ENCODE peak calls at places on chromosomes 7 and 10, in eight cellular contexts. H is iPS DF 6.9; I is naive thymus-derived CD8-positive, alpha-beta T cell; F is suprapubic skin; B is brain microvascular endothelial cell; M is EL; G is activated T-helper 9 cell treated with anti-CD3 and anti-CD28 coated beads, Interleukin-2, amount 50 U/mL, for 16 hours; O is CD4-positive, alpha-beta memory T cell. P is an unnamed sample.

GRCh38 chr7:93432130-93432529 is 142.4 kb downstream of the CALCR start:
- DNase-seq in H (no peak), I (no peak), F (no peak), B (no peak), M (no peak), G (no peak), O (no peak), P (no peak)

GRCh38 chr10:46104071-46104585 is 58.1 kb upstream of the MSMB start:
- DNase-seq in H (no peak), I (no peak), F (peak; percentile 18), B (no peak), M (no peak), G (no peak), O (no peak), P (no peak)

GRCh38 chr7:107208046-107208458 is 39.2 kb downstream of the HBP1 start:
- DNase-seq in H (no peak), I (no peak), F (no peak), B (peak; percentile 6), M (no peak), G (no peak), O (no peak), P (no peak)

GRCh38 chr10:70528726-70529362 is 50.3 kb downstream of the PALD1 start:
- DNase-seq in H (peak; percentile 39), I (no peak), F (no peak), B (peak; percentile 67), M (peak; percentile 72), G (no peak), O (no peak), P (no peak)

GRCh38 chr7:10940748-10941358 is 32.8 kb upstream of the PHF14 start:
- DNase-seq in H (no peak), I (peak; percentile 20), F (no peak), B (no peak), M (no peak), G (no peak), O (peak; percentile 39), P (no peak)

GRCh38 chr10:12327476-12327875 is 21.9 kb upstream of the CAMK1D start:
- DNase-seq in H (no peak), I (no peak), F (no peak), B (no peak), M (no peak), G (no peak), O (no peak), P (no peak)

GRCh38 chr10:87987206-87987605 is 123.8 kb downstream of the PTEN start:
- DNase-seq in H (no peak), I (no peak), F (no peak), B (no peak), M (no peak), G (no peak), O (no peak), P (no peak)

GRCh38 chr7:43825391-43825808 is 43.9 kb downstream of the MRPS24 start:
- DNase-seq in H (no peak), I (no peak), F (no peak), B (no peak), M (no peak), G (no peak), O (no peak), P (no peak)

GRCh38 chr10:78371118-78371517 is 337.5 kb downstream of the RPS24 start:
- DNase-seq in H (no peak), I (no peak), F (no peak), B (no peak), M (no peak), G (no peak), O (no peak), P (no peak)

GRCh38 chr10:104120061-104120460 is 1.9 kb upstream of the SFR1 start:
- DNase-seq in H (no peak), I (no peak), F (no peak), B (no peak), M (no peak), G (no peak), O (no peak), P (no peak)

GRCh38 chr10:21292763-21293517 is 232.5 kb downstream of the SKIDA1 start:
- DNase-seq in H (no peak), I (no peak), F (peak; percentile 84), B (peak; percentile 98), M (peak; percentile 98), G (no peak), O (no peak), P (no peak)

GRCh38 chr10:44312401-44312800 is 72.5 kb downstream of the CXCL12 start:
- DNase-seq in H (no peak), I (no peak), F (no peak), B (no peak), M (no peak), G (no peak), O (no peak), P (no peak)

GRCh38 chr7:46627038-46627315 is 705.9 kb upstream of the IGFBP3 start:
- DNase-seq in H (no peak), I (no peak), F (no peak), B (peak; percentile 65), M (peak; percentile 8), G (no peak), O (no peak), P (no peak)

GRCh38 chr7:100897111-100897608 is 1.5 kb upstream of the ACHE start:
- DNase-seq in H (no peak), I (peak; percentile 63), F (no peak), B (no peak), M (peak; percentile 22), G (no peak), O (peak; percentile 35), P (peak; percentile 30)

GRCh38 chr10:60384708-60385398 is 4.8 kb downstream of the ANK3 start:
- DNase-seq in H (no peak), I (no peak), F (no peak), B (peak; percentile 90), M (peak; percentile 99), G (no peak), O (no peak), P (no peak)

GRCh38 chr7:40526951-40527350 is 392.1 kb downstream of the SUGCT start:
- DNase-seq in H (no peak), I (no peak), F (no peak), B (no peak), M (no peak), G (no peak), O (no peak), P (no peak)

GRCh38 chr7:80841566-80842478 is 77.0 kb downstream of the SEMA3C start:
- DNase-seq in H (no peak), I (no peak), F (no peak), B (no peak), M (no peak), G (no peak), O (no peak), P (no peak)

GRCh38 chr7:19069842-19070241 is 47.6 kb downstream of the TWIST1 start:
- DNase-seq in H (no peak), I (no peak), F (no peak), B (no peak), M (peak; percentile 26), G (no peak), O (no peak), P (no peak)

GRCh38 chr10:14369881-14370280 is 39.2 kb upstream of the FRMD4A start:
- DNase-seq in H (no peak), I (no peak), F (no peak), B (no peak), M (no peak), G (no peak), O (no peak), P (no peak)

GRCh38 chr7:150351587-150352194 is 10.3 kb upstream of the RARRES2 start:
- DNase-seq in H (no peak), I (no peak), F (no peak), B (no peak), M (no peak), G (no peak), O (no peak), P (no peak)

GRCh38 chr7:133550145-133550544 is 297.3 kb downstream of the EXOC4 start:
- DNase-seq in H (no peak), I (no peak), F (no peak), B (no peak), M (no peak), G (no peak), O (no peak), P (no peak)

GRCh38 chr7:70285176-70285575 is 686.9 kb downstream of the AUTS2 start:
- DNase-seq in H (no peak), I (no peak), F (no peak), B (no peak), M (no peak), G (no peak), O (no peak), P (no peak)

GRCh38 chr7:44433255-44434022 is 57.0 kb downstream of the NUDCD3 start:
- DNase-seq in H (no peak), I (no peak), F (no peak), B (no peak), M (no peak), G (no peak), O (no peak), P (no peak)

GRCh38 chr7:72336887-72337821 is 75.0 kb downstream of the CALN1 start:
- DNase-seq in H (no peak), I (no peak), F (no peak), B (no peak), M (no peak), G (no peak), O (no peak), P (no peak)

GRCh38 chr7:87413951-87414381 is 61.5 kb downstream of the ABCB4 start:
- DNase-seq in H (no peak), I (no peak), F (no peak), B (peak; percentile 25), M (peak; percentile 60), G (no peak), O (no peak), P (no peak)

GRCh38 chr7:134907639-134908038 is 78.7 kb upstream of the AGBL3 start:
- DNase-seq in H (no peak), I (no peak), F (no peak), B (no peak), M (no peak), G (no peak), O (no peak), P (no peak)

GRCh38 chr10:49140306-49141175 is 6.7 kb upstream of the FAM170B start:
- DNase-seq in H (no peak), I (no peak), F (no peak), B (no peak), M (peak; percentile 40), G (no peak), O (no peak), P (no peak)

GRCh38 chr7:101330011-101330484 is 8.4 kb upstream of the IFT22 start:
- DNase-seq in H (no peak), I (no peak), F (no peak), B (no peak), M (no peak), G (no peak), O (no peak), P (no peak)

GRCh38 chr10:21526952-21527633 is 1.6 kb upstream of the SKIDA1 start:
- DNase-seq in H (no peak), I (peak; percentile 37), F (no peak), B (peak; percentile 42), M (peak; percentile 73), G (peak; percentile 47), O (peak; percentile 34), P (peak; percentile 46)

GRCh38 chr10:84900141-84900540 is 571.8 kb downstream of the CCSER2 start:
- DNase-seq in H (no peak), I (no peak), F (no peak), B (no peak), M (no peak), G (no peak), O (no peak), P (no peak)

GRCh38 chr7:105890290-105890997 is 14.0 kb upstream of the ATXN7L1 start:
- DNase-seq in H (no peak), I (no peak), F (no peak), B (peak; percentile 16), M (peak; percentile 12), G (no peak), O (no peak), P (peak; percentile 16)

GRCh38 chr7:158706273-158706704 is 1.7 kb upstream of the NCAPG2 start:
- DNase-seq in H (no peak), I (no peak), F (no peak), B (no peak), M (no peak), G (no peak), O (no peak), P (no peak)

GRCh38 chr7:131068604-131069021 is 259.1 kb upstream of the MKLN1 start:
- DNase-seq in H (no peak), I (no peak), F (no peak), B (no peak), M (peak; percentile 39), G (no peak), O (no peak), P (no peak)

GRCh38 chr7:143003393-143004051 is 23.4 kb downstream of the OR9A2 start:
- DNase-seq in H (peak; percentile 13), I (peak; percentile 71), F (no peak), B (no peak), M (peak; percentile 41), G (no peak), O (peak; percentile 69), P (peak; percentile 10)